ENCODE peak calls at places on chromosomes 6 and 20, in nine cellular contexts. N is lung; E is RWPE1; Y is NCI-H524; C is lower leg skin; S is ELF-1; R is choroid plexus epithelial cell; I is NCI-H2029; H is stimulated activated CD8-positive, alpha-beta memory T cell treated with anti-CD3 and anti-CD28 coated beads, Interleukin-7, amount 100 ng/mL, for 1 hour. K is an unnamed sample.

GRCh38 chr6:79307321-79308036 is 73.0 kb upstream of the HMGN3 start:
- DNase-seq in H (no peak), I (peak; percentile 23), E (peak; percentile 8), C (no peak), Y (no peak), S (no peak), N (no peak), R (peak; percentile 63), K (no peak)

GRCh38 chr20:37571033-37571432 is 43.4 kb upstream of the BLCAP start:
- DNase-seq in S (no peak), C (no peak), N (no peak), R (no peak), E (no peak), H (no peak), I (no peak), Y (no peak), K (no peak)

GRCh38 chr6:145075425-145075824 is 659.9 kb downstream of the EPM2A start:
- DNase-seq in C (no peak), I (no peak), S (no peak), N (no peak), H (no peak), E (no peak), R (no peak), Y (peak; percentile 16), K (no peak)

GRCh38 chr6:14316911-14317535 is 199.5 kb downstream of the CD83 start:
- DNase-seq in I (no peak), N (no peak), R (no peak), Y (no peak), E (no peak), H (no peak), S (no peak), C (no peak), K (peak; percentile 22)

GRCh38 chr6:133724726-133725125 is 164.2 kb upstream of the TCF21 start:
- DNase-seq in Y (no peak), E (no peak), H (no peak), R (peak; percentile 69), I (no peak), S (no peak), N (no peak), C (no peak), K (no peak)

GRCh38 chr6:83270971-83271714 is 78.0 kb downstream of the RWDD2A start:
- DNase-seq in N (no peak), H (no peak), C (no peak), S (no peak), R (peak; percentile 88), E (peak; percentile 44), Y (no peak), I (no peak), K (no peak)

GRCh38 chr6:113707194-113707593 is 150.0 kb upstream of the MARCKS start:
- DNase-seq in I (no peak), S (no peak), E (no peak), N (no peak), C (no peak), R (no peak), H (no peak), Y (no peak), K (no peak)

GRCh38 chr6:101666256-101666655 is 272.7 kb downstream of the GRIK2 start:
- DNase-seq in C (no peak), N (no peak), I (peak; percentile 76), S (no peak), E (peak; percentile 62), R (peak; percentile 25), Y (no peak), H (no peak), K (no peak)

GRCh38 chr20:47355489-47356219 is 845 bp downstream of the ZMYND8 start:
- DNase-seq in H (no peak), C (no peak), N (no peak), S (no peak), E (no peak), I (no peak), Y (peak; percentile 12), R (no peak), K (peak; percentile 33)

GRCh38 chr6:106069478-106069877 is 16.7 kb upstream of the PRDM1 start:
- DNase-seq in C (peak; percentile 41), R (peak; percentile 96), E (no peak), N (no peak), H (no peak), I (peak; percentile 98), Y (peak; percentile 96), S (no peak), K (peak; percentile 35)

GRCh38 chr20:46102940-46103339 is 13.2 kb upstream of the NCOA5 start:
- DNase-seq in R (no peak), C (no peak), E (no peak), I (no peak), S (no peak), N (no peak), H (no peak), Y (no peak), K (no peak)

GRCh38 chr6:44472250-44472945 is 84.9 kb downstream of the CDC5L start:
- DNase-seq in I (no peak), N (no peak), E (no peak), Y (no peak), R (no peak), H (no peak), S (peak; percentile 76), C (no peak), K (no peak)

GRCh38 chr20:45459606-45460005 is 9.9 kb upstream of the WFDC2 start:
- DNase-seq in S (no peak), H (no peak), N (no peak), C (no peak), R (peak; percentile 18), E (no peak), Y (no peak), I (no peak), K (no peak)

GRCh38 chr20:51584116-51584515 is 41.6 kb upstream of the NFATC2 start:
- DNase-seq in I (no peak), R (no peak), H (no peak), S (no peak), Y (no peak), C (no peak), E (no peak), N (no peak), K (no peak)

GRCh38 chr6:111487656-111488055 is 4.6 kb upstream of the REV3L start:
- DNase-seq in H (no peak), C (no peak), Y (no peak), S (no peak), I (no peak), R (peak; percentile 83), N (no peak), E (peak; percentile 55), K (no peak)

GRCh38 chr6:37713529-37714119 is 15.9 kb upstream of the MDGA1 start:
- DNase-seq in Y (peak; percentile 66), C (no peak), E (no peak), H (no peak), S (no peak), N (no peak), R (peak; percentile 62), I (no peak), K (no peak)

GRCh38 chr6:3664641-3665041 is 86.9 kb downstream of the PXDC1 start:
- DNase-seq in C (no peak), I (no peak), R (peak; percentile 59), H (no peak), Y (no peak), E (no peak), N (no peak), S (peak; percentile 86), K (no peak)

GRCh38 chr6:120924214-120924613 is 410.1 kb downstream of the TBC1D32 start:
- DNase-seq in R (no peak), Y (no peak), N (no peak), C (no peak), E (no peak), I (no peak), S (no peak), H (no peak), K (no peak)

GRCh38 chr6:112639436-112639835 is 292.3 kb downstream of the RFPL4B start:
- DNase-seq in R (peak; percentile 70), E (peak; percentile 8), I (no peak), N (no peak), C (no peak), H (no peak), Y (no peak), S (no peak), K (no peak)

GRCh38 chr20:37528442-37529213 is 952 bp upstream of the BLCAP start:
- DNase-seq in S (no peak), C (no peak), E (no peak), R (no peak), Y (no peak), H (no peak), I (no peak), N (no peak), K (no peak)

GRCh38 chr6:68634503-68635411 is at the start of gene ADGRB3:
- DNase-seq in S (peak; percentile 62), H (no peak), C (peak; percentile 33), Y (peak; percentile 93), R (peak; percentile 70), E (peak; percentile 55), I (peak; percentile 98), N (peak; percentile 65), K (peak; percentile 62)

GRCh38 chr6:35948725-35949124 is 27.8 kb upstream of the SRPK1 start:
- DNase-seq in E (no peak), R (peak; percentile 60), S (peak; percentile 56), I (no peak), C (no peak), N (no peak), Y (peak; percentile 65), H (no peak), K (no peak)

GRCh38 chr6:117459447-117459944 is 23.0 kb upstream of the DCBLD1 start:
- DNase-seq in E (no peak), N (no peak), C (no peak), R (no peak), S (no peak), I (no peak), Y (no peak), H (no peak), K (no peak)